ENCODE peak calls at places on chromosomes 3 and 15, in eight cellular contexts. A is endothelial cell of umbilical vein, J is MM.1S, E is sigmoid colon, B is IMR-90, D is fibroblast of lung, R is colonic mucosa, H is H1. C is an unnamed sample. For H3K4me1, the result is how much of the 10 kb centered on the place peaks cover.

GRCh38 chr15:60328852-60329443 is 68.8 kb downstream of the ANXA2 start:
- DNase-seq in A (peak), J (peak), E (no peak), B (peak), D (peak), R (no peak), H (no peak), C (no peak)

GRCh38 chr15:56869573-56869972 is 48.9 kb upstream of the TCF12 start:
- DNase-seq in A (peak), J (peak), E (peak), B (no peak), D (peak), R (peak), H (no peak), C (no peak)

GRCh38 chr15:43775411-43775965 is 1.3 kb downstream of the ELL3 start:
- DNase-seq in A (peak), J (no peak), E (no peak), B (peak), D (peak), R (peak), H (peak), C (peak)

GRCh38 chr15:98581715-98582114 is 66.6 kb upstream of the IGF1R start:
- DNase-seq in A (no peak), J (no peak), E (no peak), B (no peak), D (no peak), R (no peak), H (no peak), C (no peak)

GRCh38 chr3:134516905-134517304 is 31.0 kb downstream of the CEP63 start:
- DNase-seq in A (no peak), J (no peak), E (no peak), B (no peak), D (peak), R (no peak), H (no peak), C (no peak)

GRCh38 chr3:195591220-195591619 is 7.5 kb upstream of the APOD start:
- DNase-seq in A (no peak), J (no peak), E (no peak), B (no peak), D (no peak), R (no peak), H (no peak), C (no peak)

GRCh38 chr15:40010681-40011080 is 28.3 kb downstream of the SRP14 start:
- DNase-seq in A (no peak), J (no peak), E (no peak), B (peak), D (peak), R (no peak), H (no peak), C (no peak)

GRCh38 chr15:33008284-33009011 is 186.1 kb downstream of the FMN1 start:
- DNase-seq in A (no peak), J (peak), E (peak), B (peak), D (peak), R (no peak), H (no peak), C (no peak)

GRCh38 chr3:42535981-42536784 is 33.7 kb downstream of the VIPR1 start:
- DNase-seq in A (peak), J (peak), E (no peak), B (no peak), D (no peak), R (peak), H (peak), C (peak)

GRCh38 chr3:136048068-136048467 is 82.5 kb downstream of the PPP2R3A start:
- DNase-seq in A (no peak), J (no peak), E (no peak), B (no peak), D (no peak), R (no peak), H (no peak), C (no peak)

GRCh38 chr3:152359385-152360248 is 90.9 kb downstream of the MBNL1 start:
- DNase-seq in A (no peak), J (no peak), E (no peak), B (no peak), D (no peak), R (no peak), H (no peak), C (peak)

GRCh38 chr3:152360966-152361365 is 92.2 kb downstream of the MBNL1 start:
- DNase-seq in A (no peak), J (no peak), E (no peak), B (no peak), D (no peak), R (no peak), H (no peak), C (no peak)

GRCh38 chr3:152362086-152362485 is 93.4 kb downstream of the MBNL1 start:
- DNase-seq in A (no peak), J (no peak), E (no peak), B (no peak), D (no peak), R (no peak), H (no peak), C (no peak)

GRCh38 chr3:152357587-152357986 is 88.9 kb downstream of the MBNL1 start:
- DNase-seq in A (no peak), J (no peak), E (no peak), B (no peak), D (no peak), R (no peak), H (no peak), C (no peak)

GRCh38 chr3:152360303-152360702 is 91.6 kb downstream of the MBNL1 start:
- DNase-seq in A (no peak), J (no peak), E (no peak), B (no peak), D (no peak), R (no peak), H (no peak), C (no peak)
- H3K4me1 ChIP-seq in A (under half), J (under half), E (under half), B (under half), D (under half), R (under half), H (under half), C (under half)

GRCh38 chr15:77013786-77014136 is 18.8 kb downstream of the PSTPIP1 start:
- DNase-seq in A (no peak), J (no peak), E (no peak), B (no peak), D (no peak), R (no peak), H (no peak), C (no peak)

GRCh38 chr15:77016321-77016695 is 21.4 kb downstream of the PSTPIP1 start:
- DNase-seq in A (no peak), J (no peak), E (no peak), B (no peak), D (no peak), R (no peak), H (no peak), C (no peak)

GRCh38 chr15:77017091-77017660 is 22.2 kb downstream of the PSTPIP1 start:
- DNase-seq in A (no peak), J (no peak), E (no peak), B (no peak), D (no peak), R (no peak), H (no peak), C (no peak)

GRCh38 chr15:77014137-77015081 is 19.5 kb downstream of the PSTPIP1 start:
- DNase-seq in A (no peak), J (no peak), E (no peak), B (no peak), D (no peak), R (no peak), H (no peak), C (no peak)

GRCh38 chr15:77015651-77016320 is 20.9 kb downstream of the PSTPIP1 start:
- DNase-seq in A (no peak), J (no peak), E (no peak), B (no peak), D (no peak), R (no peak), H (no peak), C (no peak)
- H3K27ac ChIP-seq in A (no peak), J (no peak), E (no peak), B (no peak), D (no peak), R (no peak), H (no peak), C (no peak)

GRCh38 chr3:157135671-157136396 is 24.1 kb downstream of the CCNL1 start:
- DNase-seq in A (no peak), J (peak), E (no peak), B (peak), D (peak), R (no peak), H (no peak), C (no peak)
- H3K4me1 ChIP-seq in A (under half), J (under half), E (under half), B (under half), D (under half), R (under half), H (under half), C (under half)

GRCh38 chr3:57652203-57652602 is 40.7 kb downstream of the DENND6A start:
- DNase-seq in A (no peak), J (no peak), E (no peak), B (no peak), D (no peak), R (no peak), H (no peak), C (no peak)
- H3K27ac ChIP-seq in A (no peak), J (no peak), E (no peak), B (no peak), D (no peak), R (no peak), H (no peak), C (no peak)

GRCh38 chr15:55254916-55255679 is 34.5 kb downstream of the RAB27A start:
- DNase-seq in A (no peak), J (no peak), E (no peak), B (no peak), D (no peak), R (no peak), H (no peak), C (no peak)
- H3K4me1 ChIP-seq in A (under half), J (under half), E (under half), B (under half), D (under half), R (under half), H (under half), C (under half)

GRCh38 chr3:72042397-72043211 is 257.7 kb upstream of the PROK2 start:
- DNase-seq in A (no peak), J (no peak), E (no peak), B (peak), D (peak), R (no peak), H (no peak), C (no peak)
- H3K27ac ChIP-seq in A (no peak), J (no peak), E (no peak), B (no peak), D (no peak), R (no peak), H (no peak), C (no peak)

GRCh38 chr15:63076136-63077005 is 33.8 kb downstream of the TPM1 start:
- DNase-seq in A (no peak), J (no peak), E (no peak), B (no peak), D (no peak), R (no peak), H (peak), C (no peak)

GRCh38 chr15:63079938-63080626 is 37.5 kb downstream of the TPM1 start:
- DNase-seq in A (no peak), J (no peak), E (no peak), B (peak), D (no peak), R (no peak), H (no peak), C (no peak)

GRCh38 chr15:63080638-63081250 is 38.2 kb downstream of the TPM1 start:
- DNase-seq in A (no peak), J (no peak), E (no peak), B (no peak), D (no peak), R (no peak), H (no peak), C (no peak)

GRCh38 chr15:63075072-63075995 is 32.8 kb downstream of the TPM1 start:
- DNase-seq in A (no peak), J (no peak), E (peak), B (peak), D (peak), R (no peak), H (no peak), C (no peak)

GRCh38 chr15:63077952-63078351 is 35.4 kb downstream of the TPM1 start:
- DNase-seq in A (no peak), J (no peak), E (no peak), B (no peak), D (no peak), R (no peak), H (no peak), C (no peak)
- H3K4me1 ChIP-seq in A (under half), J (under half), E (under half), B (under half), D (under half), R (under half), H (under half), C (under half)

DNA sequence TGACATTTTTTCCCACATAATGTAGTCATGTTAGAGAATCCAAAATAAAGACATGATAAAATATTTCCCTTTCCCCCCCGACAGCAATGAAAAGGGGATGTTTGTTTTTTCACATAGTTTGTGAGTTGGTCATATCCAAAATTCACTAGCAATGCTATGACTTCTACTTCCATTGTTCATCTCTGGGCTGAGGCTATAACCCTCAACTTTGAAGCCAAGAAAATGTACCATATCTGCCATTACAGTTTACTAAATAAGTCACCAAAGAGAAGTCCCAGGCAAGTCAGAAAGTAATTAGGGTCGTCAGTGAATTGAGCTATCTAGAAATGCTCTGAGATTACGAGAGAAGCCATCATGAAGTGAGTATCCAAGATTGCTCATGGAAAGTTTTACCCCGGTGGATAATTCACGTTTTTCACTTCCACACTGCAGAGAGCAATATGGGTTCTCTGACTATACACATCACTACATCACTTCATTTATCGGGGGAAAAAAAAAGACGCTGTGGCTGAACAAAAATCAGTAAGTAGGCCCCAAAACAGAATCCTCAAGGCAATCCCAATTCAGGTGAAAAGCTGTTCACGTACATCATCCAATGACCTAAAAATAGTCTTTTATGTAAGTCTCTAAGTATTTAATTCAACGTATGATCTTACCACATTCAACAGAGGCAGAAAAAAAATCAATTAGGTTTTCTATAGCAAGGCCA is 1.4 kb downstream of the PEAK1 start:
- DNase-seq in A (peak), J (no peak), E (no peak), B (peak), D (peak), R (no peak), H (no peak), C (no peak)
- H3K27ac ChIP-seq in A (peak), J (no peak), E (peak), B (peak), D (peak), R (peak), H (no peak), C (no peak)

C was measured in foreskin keratinocyte.